ENCODE peak calls at places on chromosomes 16 and 17, in seven cellular contexts. One of them, this sample, is unnamed.

GRCh38 chr17:40242774-40243173 is 23.7 kb downstream of the WIPF2 start:
- DNase-seq in adipocyte: no peak
- DNase-seq in thoracic aorta: no peak
- DNase-seq in astrocyte of the spinal cord: no peak
- DNase-seq in GM23248: peak; percentile 68
- DNase-seq in WERI-Rb-1: no peak
- DNase-seq in GM12865: no peak
- DNase-seq in this sample: no peak

GRCh38 chr16:48053346-48053745 is 102.4 kb downstream of the ABCC12 start:
- DNase-seq in adipocyte: peak; percentile 80
- DNase-seq in thoracic aorta: no peak
- DNase-seq in GM23248: peak; percentile 14
- DNase-seq in astrocyte of the spinal cord: peak; percentile 55
- DNase-seq in GM12865: no peak
- DNase-seq in WERI-Rb-1: no peak
- DNase-seq in this sample: peak; percentile 27

GRCh38 chr16:30186782-30187555 is 3.6 kb downstream of the CORO1A start:
- DNase-seq in WERI-Rb-1: peak; percentile 65
- DNase-seq in GM23248: peak; percentile 58
- DNase-seq in thoracic aorta: no peak
- DNase-seq in astrocyte of the spinal cord: no peak
- DNase-seq in GM12865: peak; percentile 89
- DNase-seq in adipocyte: peak; percentile 74
- DNase-seq in this sample: peak; percentile 60

GRCh38 chr17:46736100-46736499 is 82.4 kb downstream of the WNT3 start:
- DNase-seq in astrocyte of the spinal cord: no peak
- DNase-seq in GM23248: no peak
- DNase-seq in adipocyte: no peak
- DNase-seq in thoracic aorta: no peak
- DNase-seq in GM12865: peak; percentile 31
- DNase-seq in WERI-Rb-1: peak; percentile 29
- DNase-seq in this sample: no peak

GRCh38 chr17:80941171-80941570 is 50.5 kb upstream of the CHMP6 start:
- DNase-seq in GM23248: no peak
- DNase-seq in thoracic aorta: no peak
- DNase-seq in astrocyte of the spinal cord: no peak
- DNase-seq in GM12865: no peak
- DNase-seq in adipocyte: no peak
- DNase-seq in WERI-Rb-1: no peak
- DNase-seq in this sample: no peak

GRCh38 chr17:81429813-81430510 is 34.7 kb downstream of the BAHCC1 start:
- DNase-seq in thoracic aorta: no peak
- DNase-seq in GM12865: no peak
- DNase-seq in GM23248: peak; percentile 41
- DNase-seq in adipocyte: peak; percentile 17
- DNase-seq in astrocyte of the spinal cord: peak; percentile 56
- DNase-seq in WERI-Rb-1: no peak
- DNase-seq in this sample: peak; percentile 24

GRCh38 chr17:2187758-2188157 is 115.8 kb downstream of the SMG6 start:
- DNase-seq in adipocyte: no peak
- DNase-seq in thoracic aorta: no peak
- DNase-seq in WERI-Rb-1: no peak
- DNase-seq in astrocyte of the spinal cord: no peak
- DNase-seq in GM23248: no peak
- DNase-seq in GM12865: peak; percentile 15
- DNase-seq in this sample: no peak

GRCh38 chr17:40602445-40603443 is 37.5 kb upstream of the CCR7 start:
- DNase-seq in astrocyte of the spinal cord: no peak
- DNase-seq in GM23248: no peak
- DNase-seq in WERI-Rb-1: no peak
- DNase-seq in GM12865: peak; percentile 95
- DNase-seq in adipocyte: no peak
- DNase-seq in thoracic aorta: no peak
- DNase-seq in this sample: no peak

GRCh38 chr17:40779181-40779909 is 3.0 kb downstream of the KRT27 start:
- DNase-seq in thoracic aorta: no peak
- DNase-seq in GM23248: peak; percentile 6
- DNase-seq in adipocyte: no peak
- DNase-seq in astrocyte of the spinal cord: no peak
- DNase-seq in WERI-Rb-1: no peak
- DNase-seq in GM12865: no peak
- DNase-seq in this sample: peak; percentile 35

GRCh38 chr17:56038136-56038535 is 115.1 kb upstream of the ANKFN1 start:
- DNase-seq in thoracic aorta: no peak
- DNase-seq in astrocyte of the spinal cord: no peak
- DNase-seq in GM23248: no peak
- DNase-seq in GM12865: no peak
- DNase-seq in adipocyte: no peak
- DNase-seq in WERI-Rb-1: peak; percentile 25
- DNase-seq in this sample: no peak

GRCh38 chr17:80636356-80637285 is 92.0 kb downstream of the RPTOR start:
- DNase-seq in adipocyte: no peak
- DNase-seq in astrocyte of the spinal cord: no peak
- DNase-seq in WERI-Rb-1: no peak
- DNase-seq in GM12865: no peak
- DNase-seq in thoracic aorta: no peak
- DNase-seq in GM23248: no peak
- DNase-seq in this sample: no peak

GRCh38 chr16:79294568-79294967 is 306.0 kb downstream of the MAF start:
- DNase-seq in WERI-Rb-1: no peak
- DNase-seq in astrocyte of the spinal cord: no peak
- DNase-seq in GM12865: no peak
- DNase-seq in thoracic aorta: no peak
- DNase-seq in adipocyte: no peak
- DNase-seq in GM23248: no peak
- DNase-seq in this sample: no peak

GRCh38 chr17:78886954-78887353 is 16.0 kb downstream of the CEP295NL start:
- DNase-seq in thoracic aorta: no peak
- DNase-seq in GM12865: no peak
- DNase-seq in adipocyte: no peak
- DNase-seq in WERI-Rb-1: no peak
- DNase-seq in GM23248: no peak
- DNase-seq in astrocyte of the spinal cord: no peak
- DNase-seq in this sample: no peak

GRCh38 chr17:50847566-50847965 is 12.2 kb downstream of the WFIKKN2 start:
- DNase-seq in WERI-Rb-1: no peak
- DNase-seq in adipocyte: no peak
- DNase-seq in astrocyte of the spinal cord: no peak
- DNase-seq in GM23248: no peak
- DNase-seq in GM12865: no peak
- DNase-seq in thoracic aorta: no peak
- DNase-seq in this sample: no peak

GRCh38 chr16:88391497-88391850 is 8.7 kb downstream of the ZNF469 start:
- DNase-seq in WERI-Rb-1: no peak
- DNase-seq in GM23248: no peak
- DNase-seq in adipocyte: no peak
- DNase-seq in GM12865: no peak
- DNase-seq in astrocyte of the spinal cord: no peak
- DNase-seq in thoracic aorta: no peak
- DNase-seq in this sample: no peak

GRCh38 chr16:11151156-11151904 is 104.7 kb downstream of the SOCS1 start:
- DNase-seq in WERI-Rb-1: peak; percentile 50
- DNase-seq in astrocyte of the spinal cord: no peak
- DNase-seq in adipocyte: no peak
- DNase-seq in GM23248: no peak
- DNase-seq in thoracic aorta: no peak
- DNase-seq in GM12865: no peak
- DNase-seq in this sample: no peak

GRCh38 chr17:39213852-39214251 is 11.9 kb downstream of the STAC2 start:
- DNase-seq in adipocyte: no peak
- DNase-seq in thoracic aorta: no peak
- DNase-seq in GM23248: peak; percentile 45
- DNase-seq in astrocyte of the spinal cord: no peak
- DNase-seq in WERI-Rb-1: no peak
- DNase-seq in GM12865: no peak
- DNase-seq in this sample: peak; percentile 61

GRCh38 chr16:5323284-5323683 is 225.7 kb upstream of the EEF2KMT start:
- DNase-seq in WERI-Rb-1: no peak
- DNase-seq in astrocyte of the spinal cord: no peak
- DNase-seq in thoracic aorta: no peak
- DNase-seq in GM12865: no peak
- DNase-seq in GM23248: no peak
- DNase-seq in adipocyte: no peak
- DNase-seq in this sample: no peak

GRCh38 chr17:75834279-75834920 is 9.8 kb downstream of the UNC13D start:
- DNase-seq in thoracic aorta: no peak
- DNase-seq in GM23248: no peak
- DNase-seq in WERI-Rb-1: no peak
- DNase-seq in GM12865: no peak
- DNase-seq in astrocyte of the spinal cord: no peak
- DNase-seq in adipocyte: no peak
- DNase-seq in this sample: no peak

GRCh38 chr16:86608301-86608747 is 30.0 kb downstream of the FOXL1 start:
- DNase-seq in adipocyte: peak; percentile 25
- DNase-seq in WERI-Rb-1: no peak
- DNase-seq in thoracic aorta: no peak
- DNase-seq in GM23248: peak; percentile 40
- DNase-seq in GM12865: no peak
- DNase-seq in astrocyte of the spinal cord: no peak
- DNase-seq in this sample: no peak

GRCh38 chr16:57908409-57908987 is 62.4 kb downstream of the CNGB1 start:
- DNase-seq in WERI-Rb-1: no peak
- DNase-seq in thoracic aorta: no peak
- DNase-seq in astrocyte of the spinal cord: no peak
- DNase-seq in GM12865: no peak
- DNase-seq in GM23248: no peak
- DNase-seq in adipocyte: no peak
- DNase-seq in this sample: no peak

GRCh38 chr16:57910726-57911125 is 60.2 kb downstream of the CNGB1 start:
- DNase-seq in GM23248: no peak
- DNase-seq in thoracic aorta: no peak
- DNase-seq in adipocyte: no peak
- DNase-seq in GM12865: no peak
- DNase-seq in astrocyte of the spinal cord: no peak
- DNase-seq in WERI-Rb-1: no peak
- DNase-seq in this sample: no peak

GRCh38 chr16:57912529-57913260 is 58.2 kb downstream of the CNGB1 start:
- DNase-seq in GM12865: no peak
- DNase-seq in thoracic aorta: no peak
- DNase-seq in WERI-Rb-1: no peak
- DNase-seq in adipocyte: no peak
- DNase-seq in GM23248: no peak
- DNase-seq in astrocyte of the spinal cord: no peak
- DNase-seq in this sample: no peak

GRCh38 chr16:57914244-57915173 is 56.4 kb downstream of the CNGB1 start:
- DNase-seq in WERI-Rb-1: no peak
- DNase-seq in adipocyte: no peak
- DNase-seq in GM23248: no peak
- DNase-seq in thoracic aorta: no peak
- DNase-seq in astrocyte of the spinal cord: no peak
- DNase-seq in GM12865: no peak
- DNase-seq in this sample: no peak

GRCh38 chr16:57911711-57912110 is 59.2 kb downstream of the CNGB1 start:
- DNase-seq in GM23248: no peak
- DNase-seq in GM12865: no peak
- DNase-seq in astrocyte of the spinal cord: no peak
- DNase-seq in adipocyte: no peak
- DNase-seq in WERI-Rb-1: no peak
- DNase-seq in thoracic aorta: no peak
- DNase-seq in this sample: peak; percentile 71
- H3K4me3 ChIP-seq in GM23248: no peak overlapping the region
- H3K4me3 ChIP-seq in GM12865: no peak overlapping the region
- H3K4me3 ChIP-seq in astrocyte of the spinal cord: no peak overlapping the region
- H3K4me3 ChIP-seq in adipocyte: no peak overlapping the region
- H3K4me3 ChIP-seq in WERI-Rb-1: no peak overlapping the region
- H3K4me3 ChIP-seq in thoracic aorta: no peak overlapping the region
- H3K4me3 ChIP-seq in this sample: no peak overlapping the region

DNA sequence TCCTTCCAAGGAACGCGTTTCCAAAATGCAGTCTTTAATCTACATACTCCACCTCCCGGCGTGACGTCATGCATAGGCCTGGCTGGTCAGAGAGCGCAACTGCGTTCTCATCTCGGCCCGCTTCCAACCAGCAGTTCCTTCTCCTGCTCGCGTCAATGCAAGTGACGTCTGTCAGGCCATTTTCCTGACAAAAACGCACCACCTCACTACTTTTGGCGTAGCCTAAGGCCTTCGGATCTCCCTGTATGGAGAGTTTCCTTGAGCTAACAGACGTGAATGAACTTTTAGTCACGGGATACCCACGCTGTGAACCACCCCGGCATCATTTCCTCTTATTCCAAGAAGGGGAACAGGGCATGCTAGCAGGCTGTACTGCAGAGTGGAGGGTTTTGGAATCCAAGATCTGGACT is 25.0 kb downstream of the TEX14 start:
- DNase-seq in GM12865: no peak
- DNase-seq in astrocyte of the spinal cord: peak; percentile 29
- DNase-seq in adipocyte: peak; percentile 75
- DNase-seq in WERI-Rb-1: no peak
- DNase-seq in thoracic aorta: peak; percentile 16
- DNase-seq in GM23248: no peak
- DNase-seq in this sample: peak; percentile 80
- H3K4me3 ChIP-seq in GM12865: no peak overlapping the region
- H3K4me3 ChIP-seq in astrocyte of the spinal cord: no peak overlapping the region
- H3K4me3 ChIP-seq in adipocyte: no peak overlapping the region
- H3K4me3 ChIP-seq in WERI-Rb-1: no peak overlapping the region
- H3K4me3 ChIP-seq in thoracic aorta: peak overlapping the region; percentile 54
- H3K4me3 ChIP-seq in GM23248: no peak overlapping the region
- H3K4me3 ChIP-seq in this sample: peak overlapping the region; percentile 37

DNA sequence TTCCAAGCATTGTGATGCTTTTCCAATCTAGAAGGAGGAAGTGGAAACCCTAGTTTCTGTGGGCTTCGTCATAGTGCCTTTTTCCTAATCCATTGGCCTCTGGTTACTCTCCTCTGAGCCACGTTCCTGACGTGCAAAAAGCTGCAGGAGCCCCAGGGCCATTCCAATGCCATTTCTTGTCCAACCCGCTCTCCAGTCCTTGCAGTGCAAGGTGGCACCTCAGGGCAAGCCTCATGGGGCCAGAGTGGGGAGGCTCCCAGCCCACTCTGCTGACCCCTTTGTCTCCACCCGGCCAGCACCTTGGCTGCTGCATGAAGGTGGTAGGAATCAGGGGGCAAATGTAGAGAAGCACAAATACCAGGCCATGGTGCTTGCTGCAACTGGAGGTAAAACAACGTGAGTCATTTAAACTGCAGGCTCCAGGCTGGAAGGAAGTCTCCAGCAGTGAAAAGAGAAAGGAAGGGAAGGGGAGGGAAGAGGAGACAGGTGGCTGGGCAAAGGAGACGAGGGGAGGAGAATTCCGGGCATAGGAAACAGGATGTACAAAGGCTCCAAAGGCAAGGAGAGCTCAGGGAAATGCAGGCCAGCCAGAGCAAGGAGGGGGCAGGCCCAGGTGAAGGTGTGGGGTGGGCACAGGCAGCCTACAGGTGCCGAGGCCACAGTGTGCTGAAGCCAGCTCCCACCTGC is 168.2 kb upstream of the TNRC6C start:
- DNase-seq in adipocyte: no peak
- DNase-seq in astrocyte of the spinal cord: no peak
- DNase-seq in thoracic aorta: no peak
- DNase-seq in WERI-Rb-1: no peak
- DNase-seq in GM12865: no peak
- DNase-seq in GM23248: no peak
- DNase-seq in this sample: no peak
- H3K4me3 ChIP-seq in adipocyte: no peak overlapping the region
- H3K4me3 ChIP-seq in astrocyte of the spinal cord: no peak overlapping the region
- H3K4me3 ChIP-seq in thoracic aorta: no peak overlapping the region
- H3K4me3 ChIP-seq in WERI-Rb-1: no peak overlapping the region
- H3K4me3 ChIP-seq in GM12865: no peak overlapping the region
- H3K4me3 ChIP-seq in GM23248: no peak overlapping the region
- H3K4me3 ChIP-seq in this sample: no peak overlapping the region

GRCh38 chr17:42422958-42423712 is at the start of gene CAVIN1:
- DNase-seq in adipocyte: peak; percentile 100
- DNase-seq in GM23248: peak; percentile 99
- DNase-seq in astrocyte of the spinal cord: peak; percentile 99
- DNase-seq in thoracic aorta: peak; percentile 96
- DNase-seq in GM12865: no peak
- DNase-seq in WERI-Rb-1: no peak
- DNase-seq in this sample: peak; percentile 96
- H3K4me3 ChIP-seq in adipocyte: peak within 1 kb of the TSS; percentile 97
- H3K4me3 ChIP-seq in GM23248: peak within 1 kb of the TSS; percentile 98
- H3K4me3 ChIP-seq in astrocyte of the spinal cord: peak within 1 kb of the TSS; percentile 99
- H3K4me3 ChIP-seq in thoracic aorta: peak within 1 kb of the TSS; percentile 100
- H3K4me3 ChIP-seq in GM12865: peak within 1 kb of the TSS; percentile 53
- H3K4me3 ChIP-seq in WERI-Rb-1: peak within 1 kb of the TSS; percentile 60
- H3K4me3 ChIP-seq in this sample: peak within 1 kb of the TSS; percentile 73